ENCODE peak calls at places on chromosomes 13 and 19, in ten cellular contexts. R is suprapubic skin, T is body of pancreas, I is tibial nerve, H is pancreas, V is SJSA1, K is cardiac muscle cell, Z is upper lobe of left lung, G is GM23248, O is HepG2. P is an unnamed sample.

GRCh38 chr19:45601524-45602522 is at the start of gene GPR4:
- DNase-seq in K (peak; percentile 54), V (no peak), G (peak; percentile 42), Z (no peak), H (no peak), T (no peak), O (no peak), R (no peak), I (no peak), P (no peak)

GRCh38 chr19:33804021-33804799 is 7.5 kb downstream of the KCTD15 start:
- DNase-seq in K (peak; percentile 80), R (no peak), G (peak; percentile 71), Z (no peak), T (peak; percentile 94), I (peak; percentile 25), H (peak; percentile 94), V (no peak), O (peak; percentile 94), P (no peak)

GRCh38 chr19:3479819-3480215 is 508 bp downstream of the SMIM24 start:
- DNase-seq in O (no peak), H (peak; percentile 68), I (no peak), G (peak; percentile 58), T (no peak), V (no peak), K (no peak), R (no peak), Z (no peak), P (no peak)

GRCh38 chr13:87361216-87361615 is 310.0 kb upstream of the SLITRK5 start:
- DNase-seq in I (no peak), O (no peak), R (no peak), H (no peak), Z (no peak), V (no peak), T (no peak), K (no peak), G (no peak), P (no peak)

GRCh38 chr19:38277549-38277948 is 13.2 kb downstream of the SPINT2 start:
- DNase-seq in T (no peak), I (no peak), O (no peak), V (no peak), K (peak; percentile 56), R (no peak), G (peak; percentile 70), H (no peak), Z (no peak), P (no peak)

GRCh38 chr13:41499452-41499851 is 42.1 kb downstream of the RGCC start:
- DNase-seq in K (no peak), H (no peak), T (no peak), I (no peak), V (no peak), Z (no peak), R (no peak), G (no peak), O (no peak), P (no peak)

GRCh38 chr19:8831373-8831772 is 731 bp downstream of the ZNF558 start:
- DNase-seq in I (no peak), K (no peak), H (no peak), T (no peak), Z (no peak), R (no peak), G (peak; percentile 45), V (no peak), O (no peak), P (no peak)

GRCh38 chr19:18895038-18895827 is 725 bp downstream of the CERS1 start:
- DNase-seq in K (peak; percentile 24), G (peak; percentile 59), H (peak; percentile 79), Z (peak; percentile 41), R (no peak), V (peak; percentile 46), O (peak; percentile 79), I (no peak), T (no peak), P (no peak)

GRCh38 chr19:10730932-10731331 is 13.1 kb downstream of the DNM2 start:
- DNase-seq in R (no peak), I (no peak), H (no peak), V (no peak), T (no peak), O (no peak), K (no peak), Z (no peak), G (no peak), P (no peak)
- H3K4me1 ChIP-seq in R (peaks cover 11% of the 10 kb centered on the region), I (no peaks in the 10 kb centered on the region), H (no peaks in the 10 kb centered on the region), V (no peaks in the 10 kb centered on the region), T (peaks cover 42% of the 10 kb centered on the region), O (peaks cover 23% of the 10 kb centered on the region), K (no peaks in the 10 kb centered on the region), Z (peaks cover 85% of the 10 kb centered on the region), G (no peaks in the 10 kb centered on the region), P (no peaks in the 10 kb centered on the region)

DNA sequence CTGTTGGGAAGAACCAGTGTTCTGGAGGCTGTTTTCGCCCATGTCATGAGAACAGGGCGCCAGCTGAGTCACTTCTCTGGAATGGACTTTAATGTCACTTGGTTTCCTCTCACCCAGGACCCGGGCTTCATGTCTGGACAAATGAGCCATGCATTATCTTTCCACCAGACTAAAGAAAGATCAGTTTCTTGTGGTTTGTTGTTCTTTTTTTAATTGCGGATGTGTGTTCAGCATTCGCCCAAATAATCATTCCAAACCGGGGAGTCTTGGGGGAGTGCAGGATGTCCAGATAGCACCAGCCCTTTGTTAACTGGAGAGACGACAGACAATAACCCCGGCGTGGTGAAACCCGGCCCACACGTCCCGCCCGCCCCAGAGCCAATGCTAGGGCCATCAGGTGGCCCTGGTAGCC is 102.5 kb downstream of the COL4A2 start:
- DNase-seq in O (no peak), T (no peak), K (peak; percentile 75), H (no peak), Z (no peak), I (no peak), V (peak; percentile 100), R (no peak), G (no peak), P (no peak)
- H3K4me1 ChIP-seq in O (no peaks in the 10 kb centered on the region), T (peaks cover 20% of the 10 kb centered on the region), K (peaks cover 18% of the 10 kb centered on the region), H (no peaks in the 10 kb centered on the region), Z (peaks cover 72% of the 10 kb centered on the region), I (peaks cover 52% of the 10 kb centered on the region), V (peaks cover 85% of the 10 kb centered on the region), R (peaks cover 34% of the 10 kb centered on the region), G (peaks cover 37% of the 10 kb centered on the region), P (no peaks in the 10 kb centered on the region)

GRCh38 chr19:16605115-16605514 is 22.9 kb downstream of the MED26 start:
- DNase-seq in G (no peak), V (no peak), H (no peak), K (no peak), O (no peak), R (no peak), T (no peak), Z (no peak), I (no peak), P (no peak)

GRCh38 chr19:16608290-16608704 is 19.7 kb downstream of the MED26 start:
- DNase-seq in G (peak; percentile 94), K (peak; percentile 90), H (no peak), T (peak; percentile 61), O (no peak), R (no peak), V (no peak), I (no peak), Z (peak; percentile 67), P (no peak)

GRCh38 chr19:16605552-16605951 is 22.5 kb downstream of the MED26 start:
- DNase-seq in G (no peak), K (no peak), I (no peak), V (no peak), R (no peak), T (no peak), H (peak; percentile 63), O (no peak), Z (peak; percentile 45), P (no peak)

GRCh38 chr19:16609511-16609910 is 18.5 kb downstream of the MED26 start:
- DNase-seq in G (no peak), I (no peak), R (no peak), Z (no peak), V (no peak), T (no peak), K (no peak), O (no peak), H (no peak), P (no peak)

GRCh38 chr19:16607819-16608218 is 20.2 kb downstream of the MED26 start:
- DNase-seq in V (no peak), I (no peak), Z (no peak), G (no peak), R (no peak), O (no peak), H (peak; percentile 65), K (no peak), T (no peak), P (no peak)
- H3K4me1 ChIP-seq in V (peaks cover 14% of the 10 kb centered on the region), I (peaks cover 47% of the 10 kb centered on the region), Z (peaks cover 78% of the 10 kb centered on the region), G (peaks cover 28% of the 10 kb centered on the region), R (peaks cover 46% of the 10 kb centered on the region), O (peaks cover 6% of the 10 kb centered on the region), H (peaks cover 10% of the 10 kb centered on the region), K (peaks cover 7% of the 10 kb centered on the region), T (peaks cover 65% of the 10 kb centered on the region), P (no peaks in the 10 kb centered on the region)

GRCh38 chr19:55390461-55390880 is 4.7 kb downstream of the RPL28 start:
- DNase-seq in R (no peak), T (no peak), G (no peak), H (no peak), I (no peak), V (no peak), Z (no peak), K (no peak), O (no peak), P (peak; percentile 49)

GRCh38 chr19:55389386-55390317 is 3.9 kb downstream of the RPL28 start:
- DNase-seq in O (no peak), Z (no peak), G (no peak), H (no peak), V (no peak), R (no peak), I (no peak), K (no peak), T (no peak), P (no peak)

GRCh38 chr19:55386515-55386947 is 799 bp downstream of the RPL28 start:
- DNase-seq in K (no peak), V (no peak), I (no peak), R (no peak), O (no peak), H (no peak), G (peak; percentile 69), Z (no peak), T (no peak), P (no peak)

GRCh38 chr19:55385749-55386514 is at the start of gene RPL28:
- DNase-seq in I (peak; percentile 96), Z (peak; percentile 98), T (peak; percentile 98), K (peak; percentile 99), O (peak; percentile 96), G (peak; percentile 99), H (peak; percentile 99), R (peak; percentile 99), V (peak; percentile 99), P (peak; percentile 99)

DNA sequence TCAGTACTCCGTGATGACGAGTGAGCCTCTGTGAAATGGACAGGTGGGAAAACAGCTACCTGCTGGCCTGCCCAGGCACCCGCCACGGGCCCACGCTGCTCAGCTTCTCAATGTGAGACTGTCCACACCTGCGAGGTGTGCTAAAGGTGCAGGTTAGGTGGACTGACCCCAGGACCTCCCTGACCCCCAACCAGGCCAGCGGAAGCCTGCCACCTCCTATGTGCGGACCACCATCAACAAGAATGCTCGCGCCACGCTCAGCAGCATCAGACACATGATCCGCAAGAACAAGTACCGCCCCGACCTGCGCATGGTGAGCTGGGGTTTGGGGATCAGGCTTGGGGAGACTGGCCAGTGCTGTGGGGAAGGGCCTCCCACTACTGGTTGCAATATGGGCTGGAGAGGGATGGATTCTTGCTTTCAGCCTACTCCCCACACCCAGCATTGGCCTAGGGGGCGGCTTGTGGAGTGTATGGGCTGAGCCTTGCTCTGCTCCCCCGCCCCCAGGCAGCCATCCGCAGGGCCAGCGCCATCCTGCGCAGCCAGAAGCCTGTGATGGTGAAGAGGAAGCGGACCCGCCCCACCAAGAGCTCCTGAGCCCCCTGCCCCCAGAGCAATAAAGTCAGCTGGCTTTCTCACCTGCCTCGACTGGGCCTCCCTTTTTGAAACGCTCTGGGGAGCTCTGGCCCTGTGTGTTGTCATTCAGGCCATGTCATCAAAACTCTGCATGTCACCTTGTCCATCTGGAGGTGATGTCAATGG is 2.2 kb downstream of the RPL28 start:
- DNase-seq in K (no peak), Z (no peak), I (no peak), H (no peak), T (no peak), G (no peak), V (no peak), O (no peak), R (no peak), P (no peak)
- H3K4me1 ChIP-seq in K (peaks cover 20% of the 10 kb centered on the region), Z (peaks cover 59% of the 10 kb centered on the region), I (peaks cover 33% of the 10 kb centered on the region), H (peaks cover 17% of the 10 kb centered on the region), T (peaks cover 43% of the 10 kb centered on the region), G (peaks cover 33% of the 10 kb centered on the region), V (peaks cover 45% of the 10 kb centered on the region), O (peaks cover 47% of the 10 kb centered on the region), R (peaks cover 58% of the 10 kb centered on the region), P (peaks cover 47% of the 10 kb centered on the region)